ENCODE peak calls at places on chromosomes 12 and 14, in ten cellular contexts. O, V, U, M, G, K, Z, N, P and X are unnamed samples.

GRCh38 chr14:24312736-24313507 is 1.6 kb downstream of the LTB4R start:
- DNase-seq in O (peak; percentile 57), V (no peak), U (no peak), M (no peak), G (peak; percentile 61), K (no peak), Z (peak; percentile 32), N (no peak), P (no peak), X (no peak)

GRCh38 chr14:71319646-71320045 is 412.4 kb downstream of the PCNX1 start:
- DNase-seq in O (peak; percentile 24), V (no peak), U (no peak), M (no peak), G (peak; percentile 21), K (peak; percentile 18), Z (peak; percentile 46), N (no peak), P (no peak), X (no peak)

GRCh38 chr14:29846339-29847129 is 81.1 kb downstream of the PRKD1 start:
- DNase-seq in O (peak; percentile 98), V (no peak), U (no peak), M (no peak), G (peak; percentile 28), K (no peak), Z (peak; percentile 48), N (no peak), P (peak; percentile 96), X (no peak)

GRCh38 chr12:124512667-124513296 is 54.6 kb downstream of the NCOR2 start:
- DNase-seq in O (peak; percentile 94), V (no peak), U (peak; percentile 92), M (peak; percentile 93), G (no peak), K (peak; percentile 82), Z (peak; percentile 100), N (peak; percentile 85), P (peak; percentile 65), X (no peak)

GRCh38 chr14:69896972-69897371 is 17.8 kb downstream of the SMOC1 start:
- DNase-seq in O (no peak), V (no peak), U (no peak), M (no peak), G (no peak), K (no peak), Z (no peak), N (no peak), P (no peak), X (no peak)

GRCh38 chr12:11729008-11729407 is 79.5 kb downstream of the ETV6 start:
- DNase-seq in O (peak; percentile 54), V (no peak), U (no peak), M (no peak), G (peak; percentile 93), K (no peak), Z (no peak), N (no peak), P (no peak), X (no peak)

GRCh38 chr14:105912641-105913180 is 386.3 kb downstream of the TMEM121 start:
- DNase-seq in O (no peak), V (no peak), U (peak; percentile 10), M (peak; percentile 1), G (no peak), K (no peak), Z (no peak), N (no peak), P (no peak), X (no peak)

GRCh38 chr12:51886021-51886710 is 1.7 kb upstream of the ANKRD33 start:
- DNase-seq in O (peak; percentile 85), V (no peak), U (peak; percentile 76), M (peak; percentile 70), G (peak; percentile 62), K (no peak), Z (peak; percentile 82), N (peak; percentile 82), P (peak; percentile 83), X (peak; percentile 43)

GRCh38 chr12:51536159-51536558 is 54.9 kb upstream of the SCN8A start:
- DNase-seq in O (no peak), V (no peak), U (no peak), M (no peak), G (no peak), K (no peak), Z (peak; percentile 19), N (no peak), P (no peak), X (no peak)

GRCh38 chr14:99331796-99332195 is 59.8 kb upstream of the BCL11B start:
- DNase-seq in O (no peak), V (no peak), U (no peak), M (no peak), G (no peak), K (no peak), Z (no peak), N (no peak), P (no peak), X (no peak)

GRCh38 chr12:64212066-64212746 is 9.9 kb downstream of the KICS2 start:
- DNase-seq in O (no peak), V (no peak), U (no peak), M (no peak), G (no peak), K (no peak), Z (no peak), N (no peak), P (no peak), X (no peak)

GRCh38 chr14:43145361-43145760 is 1361.7 kb downstream of the FSCB start:
- DNase-seq in O (no peak), V (no peak), U (no peak), M (no peak), G (no peak), K (no peak), Z (no peak), N (no peak), P (no peak), X (no peak)

GRCh38 chr12:53005215-53005985 is 856 bp upstream of the EIF4B start:
- DNase-seq in O (peak; percentile 12), V (no peak), U (peak; percentile 51), M (peak; percentile 15), G (no peak), K (no peak), Z (peak; percentile 17), N (no peak), P (no peak), X (peak; percentile 8)

GRCh38 chr14:64801046-64801445 is 78.7 kb downstream of the SPTB start:
- DNase-seq in O (no peak), V (no peak), U (no peak), M (no peak), G (no peak), K (no peak), Z (no peak), N (no peak), P (no peak), X (no peak)

GRCh38 chr12:45745861-45746277 is 16.4 kb downstream of the ARID2 start:
- DNase-seq in O (peak; percentile 23), V (no peak), U (no peak), M (no peak), G (no peak), K (no peak), Z (no peak), N (no peak), P (no peak), X (no peak)

GRCh38 chr12:44835641-44836379 is 40.3 kb downstream of the NELL2 start:
- DNase-seq in O (peak; percentile 33), V (no peak), U (no peak), M (no peak), G (no peak), K (no peak), Z (peak; percentile 20), N (no peak), P (peak; percentile 6), X (no peak)

GRCh38 chr12:64608901-64609542 is 1.3 kb upstream of the RASSF3 start:
- DNase-seq in O (peak; percentile 87), V (peak; percentile 29), U (no peak), M (no peak), G (peak; percentile 53), K (peak; percentile 67), Z (peak; percentile 70), N (no peak), P (no peak), X (peak; percentile 33)

GRCh38 chr12:22103418-22103817 is 57.4 kb downstream of the CMAS start:
- DNase-seq in O (no peak), V (no peak), U (no peak), M (no peak), G (no peak), K (no peak), Z (no peak), N (no peak), P (no peak), X (no peak)

GRCh38 chr12:96233941-96234461 is 39.8 kb downstream of the ELK3 start:
- DNase-seq in O (no peak), V (no peak), U (peak; percentile 96), M (peak; percentile 92), G (no peak), K (no peak), Z (peak; percentile 84), N (no peak), P (no peak), X (no peak)

GRCh38 chr14:104659764-104660523 is 29.5 kb upstream of the INF2 start:
- DNase-seq in O (no peak), V (peak; percentile 50), U (peak; percentile 20), M (no peak), G (peak; percentile 45), K (no peak), Z (no peak), N (no peak), P (no peak), X (no peak)

GRCh38 chr12:117821480-117822175 is 147.2 kb downstream of the KSR2 start:
- DNase-seq in O (no peak), V (no peak), U (no peak), M (no peak), G (no peak), K (no peak), Z (no peak), N (no peak), P (no peak), X (no peak)